ENCODE peak calls at places on chromosomes 3 and 15, in six cellular contexts. G is NCI-H69; Q is activated naive CD4-positive, alpha-beta T cell; U is EH; J is GM23338; M is Caki2. P is an unnamed sample.

GRCh38 chr3:197468167-197468566 is 87.6 kb downstream of the BDH1 start:
- DNase-seq in G (no peak), Q (no peak), U (peak; percentile 40), J (no peak), M (no peak), P (no peak)

GRCh38 chr3:127857270-127857801 is 35.0 kb upstream of the MGLL start:
- DNase-seq in G (peak; percentile 47), Q (no peak), U (peak; percentile 36), J (no peak), M (no peak), P (no peak)

GRCh38 chr3:178182337-178182761 is 353.9 kb upstream of the KCNMB2 start:
- DNase-seq in G (peak; percentile 92), Q (no peak), U (no peak), J (no peak), M (no peak), P (no peak)

GRCh38 chr3:194367992-194368841 is 1.3 kb downstream of the LRRC15 start:
- DNase-seq in G (peak; percentile 47), Q (no peak), U (peak; percentile 72), J (no peak), M (no peak), P (no peak)

GRCh38 chr15:74995779-74996765 is 709 bp downstream of the SCAMP5 start:
- DNase-seq in G (peak; percentile 79), Q (no peak), U (no peak), J (peak; percentile 74), M (no peak), P (peak; percentile 70)

GRCh38 chr3:193968575-193968974 is 167.4 kb upstream of the HES1 start:
- DNase-seq in G (peak; percentile 34), Q (no peak), U (no peak), J (peak; percentile 13), M (no peak), P (no peak)

GRCh38 chr3:66497982-66498671 is 2.7 kb downstream of the LRIG1 start:
- DNase-seq in G (peak; percentile 7), Q (no peak), U (no peak), J (no peak), M (no peak), P (no peak)

GRCh38 chr3:9316881-9317341 is 45.9 kb upstream of the THUMPD3 start:
- DNase-seq in G (no peak), Q (no peak), U (peak; percentile 85), J (peak; percentile 60), M (no peak), P (no peak)

GRCh38 chr3:177516130-177517011 is 319.1 kb upstream of the TBL1XR1 start:
- DNase-seq in G (peak; percentile 58), Q (no peak), U (peak; percentile 96), J (peak; percentile 17), M (peak; percentile 93), P (no peak)

GRCh38 chr3:170905862-170906261 is 2.6 kb downstream of the EIF5A2 start:
- DNase-seq in G (no peak), Q (no peak), U (no peak), J (no peak), M (no peak), P (no peak)

GRCh38 chr3:188620752-188621151 is 466.8 kb downstream of the LPP start:
- DNase-seq in G (no peak), Q (no peak), U (no peak), J (no peak), M (no peak), P (no peak)

GRCh38 chr3:131218196-131218595 is 163.4 kb upstream of the NUDT16 start:
- DNase-seq in G (no peak), Q (no peak), U (peak; percentile 68), J (no peak), M (no peak), P (no peak)

GRCh38 chr15:76502678-76503077 is 166.1 kb downstream of the ISL2 start:
- DNase-seq in G (no peak), Q (no peak), U (no peak), J (no peak), M (no peak), P (no peak)

GRCh38 chr15:68348601-68349000 is 71.1 kb downstream of the FEM1B start:
- DNase-seq in G (no peak), Q (no peak), U (no peak), J (no peak), M (no peak), P (no peak)

GRCh38 chr15:75840659-75841058 is 2.6 kb upstream of the UBE2Q2 start:
- DNase-seq in G (no peak), Q (no peak), U (peak; percentile 85), J (no peak), M (peak; percentile 51), P (peak; percentile 6)

GRCh38 chr3:132730891-132731580 is 8.8 kb upstream of the NPHP3 start:
- DNase-seq in G (peak; percentile 41), Q (no peak), U (peak; percentile 68), J (peak; percentile 80), M (peak; percentile 21), P (peak; percentile 74)